ENCODE peak calls at places on chromosomes 13 and 19, in seven cellular contexts. J, K, F, C, A, D and N are unnamed samples.

GRCh38 chr19:45011959-45012358 is 10.7 kb downstream of the RELB start:
- DNase-seq in J (no peak), K (no peak), F (no peak), C (no peak), A (no peak), D (no peak), N (no peak)

GRCh38 chr13:41053384-41053826 is 7.9 kb upstream of the WBP4 start:
- DNase-seq in J (peak; percentile 79), K (no peak), F (no peak), C (peak; percentile 14), A (no peak), D (no peak), N (no peak)

GRCh38 chr13:110018009-110018408 is 231.6 kb upstream of the IRS2 start:
- DNase-seq in J (no peak), K (no peak), F (no peak), C (no peak), A (no peak), D (no peak), N (no peak)

GRCh38 chr19:48739400-48739825 is 997 bp downstream of the RASIP1 start:
- DNase-seq in J (no peak), K (no peak), F (no peak), C (peak; percentile 48), A (no peak), D (peak; percentile 67), N (no peak)

GRCh38 chr13:36981156-36981743 is 17.9 kb downstream of the ALG5 start:
- DNase-seq in J (no peak), K (no peak), F (no peak), C (peak; percentile 16), A (peak; percentile 45), D (peak; percentile 50), N (no peak)

GRCh38 chr19:46919324-46919723 is 58.5 kb downstream of the ARHGAP35 start:
- DNase-seq in J (no peak), K (no peak), F (no peak), C (no peak), A (no peak), D (no peak), N (no peak)

GRCh38 chr13:112887151-112887550 is 81.9 kb upstream of the MCF2L start:
- DNase-seq in J (no peak), K (no peak), F (no peak), C (no peak), A (no peak), D (no peak), N (no peak)

GRCh38 chr19:2603320-2603719 is 99.2 kb downstream of the GNG7 start:
- DNase-seq in J (no peak), K (no peak), F (no peak), C (no peak), A (no peak), D (no peak), N (peak; percentile 45)

GRCh38 chr13:60000081-60000480 is 163.6 kb downstream of the DIAPH3 start:
- DNase-seq in J (no peak), K (no peak), F (no peak), C (no peak), A (no peak), D (no peak), N (no peak)

GRCh38 chr19:34856052-34856451 is 70.7 kb upstream of the ZNF30 start:
- DNase-seq in J (no peak), K (no peak), F (no peak), C (no peak), A (no peak), D (no peak), N (no peak)

GRCh38 chr13:51818771-51819511 is 15.0 kb upstream of the DHRS12 start:
- DNase-seq in J (no peak), K (no peak), F (no peak), C (no peak), A (no peak), D (no peak), N (no peak)

GRCh38 chr13:106038752-106039151 is 496.7 kb downstream of the EFNB2 start:
- DNase-seq in J (no peak), K (peak; percentile 51), F (no peak), C (no peak), A (no peak), D (no peak), N (no peak)

GRCh38 chr13:112722433-112723250 is 32.8 kb downstream of the ATP11A start:
- DNase-seq in J (no peak), K (peak; percentile 86), F (no peak), C (peak; percentile 68), A (peak; percentile 78), D (no peak), N (peak; percentile 35)

GRCh38 chr13:47327856-47328255 is 431.0 kb upstream of the HTR2A start:
- DNase-seq in J (no peak), K (no peak), F (no peak), C (no peak), A (no peak), D (no peak), N (no peak)

GRCh38 chr19:14366529-14366928 is 14.7 kb upstream of the ADGRE5 start:
- DNase-seq in J (peak; percentile 98), K (peak; percentile 92), F (peak; percentile 93), C (peak; percentile 88), A (peak; percentile 69), D (peak; percentile 51), N (peak; percentile 43)

GRCh38 chr13:109569938-109570711 is 216.3 kb downstream of the IRS2 start:
- DNase-seq in J (peak; percentile 8), K (no peak), F (no peak), C (no peak), A (no peak), D (no peak), N (no peak)

GRCh38 chr19:5354403-5354802 is 13.8 kb upstream of the PTPRS start:
- DNase-seq in J (no peak), K (no peak), F (peak; percentile 76), C (peak; percentile 39), A (peak; percentile 34), D (peak; percentile 58), N (peak; percentile 25)

GRCh38 chr13:19345158-19345557 is 163.5 kb upstream of the TUBA3C start:
- DNase-seq in J (no peak), K (no peak), F (no peak), C (no peak), A (no peak), D (no peak), N (no peak)

GRCh38 chr13:28401303-28402056 is 93.4 kb downstream of the FLT1 start:
- DNase-seq in J (peak; percentile 62), K (no peak), F (no peak), C (peak; percentile 23), A (no peak), D (no peak), N (no peak)

GRCh38 chr13:51772781-51773180 is 31.2 kb downstream of the DHRS12 start:
- DNase-seq in J (no peak), K (no peak), F (no peak), C (no peak), A (no peak), D (no peak), N (no peak)

GRCh38 chr13:80214521-80214941 is 126.4 kb downstream of the SPRY2 start:
- DNase-seq in J (no peak), K (no peak), F (no peak), C (no peak), A (no peak), D (peak; percentile 52), N (no peak)

GRCh38 chr19:44661904-44662303 is 9.4 kb upstream of the CEACAM19 start:
- DNase-seq in J (no peak), K (no peak), F (no peak), C (no peak), A (no peak), D (no peak), N (no peak)

GRCh38 chr19:49340069-49340864 is 5.1 kb downstream of the CD37 start:
- DNase-seq in J (peak; percentile 93), K (no peak), F (peak; percentile 75), C (peak; percentile 76), A (peak; percentile 78), D (no peak), N (peak; percentile 68)

GRCh38 chr19:5663904-5664303 is 16.4 kb downstream of the MICOS13 start:
- DNase-seq in J (no peak), K (no peak), F (no peak), C (no peak), A (no peak), D (no peak), N (no peak)

DNA sequence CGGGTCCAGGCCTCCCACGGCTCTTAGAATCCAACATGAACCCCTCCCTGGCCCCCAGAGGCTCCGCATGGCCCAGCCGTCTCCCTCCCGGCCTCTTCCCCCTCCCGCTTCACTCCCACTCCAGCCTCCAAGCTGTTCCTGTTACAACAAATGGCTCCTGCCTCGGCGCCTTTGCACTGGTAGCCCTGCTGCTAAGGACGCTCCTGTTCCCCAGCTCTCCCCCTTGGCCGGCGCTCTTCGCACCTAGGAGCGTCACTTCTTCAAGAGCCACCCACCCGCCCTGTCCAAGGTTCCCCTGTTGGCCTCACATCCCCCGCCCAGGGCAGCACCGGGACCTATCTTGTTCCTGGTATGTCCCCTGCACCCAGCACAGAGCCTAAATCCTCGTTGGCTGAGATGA is 9.4 kb downstream of the CCDC124 start:
- DNase-seq in J (no peak), K (no peak), F (no peak), C (no peak), A (no peak), D (no peak), N (no peak)
- TF ChIP-seq JUND in J (no peak), K (no peak), F (no peak), C (no peak), A (no peak), D (no peak), N (no peak)

GRCh38 chr13:96252903-96253302 is 163.0 kb downstream of the HS6ST3 start:
- DNase-seq in J (no peak), K (no peak), F (no peak), C (no peak), A (no peak), D (no peak), N (no peak)
- TF ChIP-seq JUND in J (no peak), K (no peak), F (no peak), C (no peak), A (no peak), D (no peak), N (no peak)

GRCh38 chr13:24045456-24045996 is 115.0 kb upstream of the SPATA13 start:
- DNase-seq in J (no peak), K (no peak), F (no peak), C (no peak), A (no peak), D (no peak), N (no peak)
- TF ChIP-seq JUND in J (no peak), K (no peak), F (no peak), C (no peak), A (no peak), D (no peak), N (no peak)

GRCh38 chr19:11268783-11269267 is 6.5 kb upstream of the DOCK6 start:
- DNase-seq in J (no peak), K (no peak), F (no peak), C (peak; percentile 72), A (peak; percentile 60), D (peak; percentile 75), N (no peak)
- TF ChIP-seq JUND in J (no peak), K (no peak), F (no peak), C (no peak), A (no peak), D (no peak), N (no peak)